ENCODE peak calls at places on chromosomes 6 and 20, in four cellular contexts. C is body of pancreas, T is erythroblast, F is right lobe of liver. O is an unnamed sample.

GRCh38 chr6:74953708-74954107 is 252.1 kb downstream of the COL12A1 start:
- DNase-seq in C (no peak), T (no peak), F (no peak), O (no peak)

GRCh38 chr6:79525272-79526100 is 11.7 kb downstream of the LCA5 start:
- DNase-seq in C (peak), T (no peak), F (no peak), O (no peak)

GRCh38 chr6:5398530-5398929 is 137.2 kb downstream of the FARS2 start:
- DNase-seq in C (no peak), T (peak), F (no peak), O (no peak)

GRCh38 chr20:17281478-17281877 is 54.6 kb downstream of the PCSK2 start:
- DNase-seq in C (peak), T (peak), F (no peak), O (no peak)

GRCh38 chr6:68533339-68533795 is 101.7 kb upstream of the ADGRB3 start:
- DNase-seq in C (no peak), T (no peak), F (peak), O (no peak)

GRCh38 chr20:6533828-6534388 is 233.6 kb upstream of the BMP2 start:
- DNase-seq in C (no peak), T (no peak), F (no peak), O (no peak)

GRCh38 chr6:99151634-99152344 is 197.7 kb downstream of the FAXC start:
- DNase-seq in C (peak), T (peak), F (no peak), O (no peak)

GRCh38 chr6:125738276-125738675 is 11.2 kb upstream of the HEY2 start:
- DNase-seq in C (no peak), T (peak), F (no peak), O (no peak)

GRCh38 chr20:63744574-63745423 is 5.2 kb downstream of the SLC2A4RG start:
- DNase-seq in C (no peak), T (no peak), F (peak), O (no peak)

GRCh38 chr6:13463327-13463717 is 24.1 kb downstream of the GFOD1 start:
- DNase-seq in C (no peak), T (no peak), F (no peak), O (no peak)

GRCh38 chr6:155424201-155424600 is 31.4 kb downstream of the NOX3 start:
- DNase-seq in C (no peak), T (no peak), F (no peak), O (no peak)

GRCh38 chr20:34175072-34175471 is 63.0 kb upstream of the EIF2S2 start:
- DNase-seq in C (no peak), T (no peak), F (no peak), O (no peak)

GRCh38 chr6:36625161-36625919 is 31.2 kb downstream of the SRSF3 start:
- DNase-seq in C (peak), T (no peak), F (peak), O (peak)

GRCh38 chr6:118680452-118681095 is 29.2 kb upstream of the CEP85L start:
- DNase-seq in C (no peak), T (no peak), F (no peak), O (no peak)

GRCh38 chr6:158309814-158310213 is 2.5 kb upstream of the TULP4 start:
- DNase-seq in C (no peak), T (no peak), F (no peak), O (no peak)

GRCh38 chr6:158488065-158488464 is 71.8 kb upstream of the TMEM181 start:
- DNase-seq in C (no peak), T (no peak), F (no peak), O (no peak)

GRCh38 chr20:41222703-41223102 is 85.4 kb downstream of the PLCG1 start:
- DNase-seq in C (no peak), T (no peak), F (no peak), O (no peak)

GRCh38 chr6:12160350-12160749 is 129.8 kb upstream of the EDN1 start:
- DNase-seq in C (no peak), T (no peak), F (no peak), O (peak)

GRCh38 chr6:45743028-45743615 is 272.5 kb downstream of the CLIC5 start:
- DNase-seq in C (no peak), T (no peak), F (no peak), O (no peak)

GRCh38 chr6:139037490-139037889 is 8.9 kb downstream of the ABRACL start:
- DNase-seq in C (no peak), T (no peak), F (no peak), O (no peak)

GRCh38 chr6:66128676-66129075 is 421.6 kb upstream of the EYS start:
- DNase-seq in C (no peak), T (no peak), F (no peak), O (no peak)

GRCh38 chr20:25006431-25007167 is 14.0 kb upstream of the APMAP start:
- DNase-seq in C (no peak), T (no peak), F (no peak), O (peak)

GRCh38 chr6:157996918-157997702 is 15.4 kb downstream of the SYNJ2 start:
- DNase-seq in C (no peak), T (no peak), F (no peak), O (no peak)

GRCh38 chr6:9717568-9717967 is 697.3 kb downstream of the TFAP2A start:
- DNase-seq in C (no peak), T (no peak), F (no peak), O (no peak)

GRCh38 chr6:106069478-106069877 is 16.7 kb upstream of the PRDM1 start:
- DNase-seq in C (peak), T (no peak), F (no peak), O (no peak)

GRCh38 chr6:150175611-150176151 is 32.8 kb downstream of the PPP1R14C start:
- DNase-seq in C (no peak), T (no peak), F (no peak), O (no peak)

GRCh38 chr20:62875419-62876355 is 14.1 kb upstream of the TCFL5 start:
- DNase-seq in C (peak), T (peak), F (no peak), O (peak)

GRCh38 chr6:23533954-23534725 is 591.9 kb upstream of the NRSN1 start:
- DNase-seq in C (no peak), T (no peak), F (no peak), O (no peak)

GRCh38 chr20:61437280-61438206 is 185.5 kb downstream of the CDH4 start:
- DNase-seq in C (no peak), T (no peak), F (no peak), O (no peak)

GRCh38 chr20:60249436-60249835 is 291.2 kb downstream of the CDH26 start:
- DNase-seq in C (no peak), T (no peak), F (no peak), O (no peak)

GRCh38 chr6:131840441-131840840 is 32.6 kb downstream of the ENPP1 start:
- DNase-seq in C (no peak), T (no peak), F (no peak), O (no peak)

GRCh38 chr20:3808141-3808479 is 12.0 kb downstream of the CDC25B start:
- DNase-seq in C (peak), T (no peak), F (peak), O (peak)
- TF ChIP-seq POLR2A in C (peak), T (no peak), F (peak), O (peak)

GRCh38 chr6:40735126-40735920 is 148.2 kb upstream of the LRFN2 start:
- DNase-seq in C (no peak), T (no peak), F (no peak), O (no peak)

GRCh38 chr6:40732878-40733277 is 145.7 kb upstream of the LRFN2 start:
- DNase-seq in C (no peak), T (no peak), F (no peak), O (no peak)

GRCh38 chr6:40733290-40733689 is 146.1 kb upstream of the LRFN2 start:
- DNase-seq in C (no peak), T (no peak), F (no peak), O (no peak)

GRCh38 chr6:40734607-40735006 is 147.4 kb upstream of the LRFN2 start:
- DNase-seq in C (no peak), T (no peak), F (no peak), O (no peak)

GRCh38 chr6:40733770-40734396 is 146.7 kb upstream of the LRFN2 start:
- DNase-seq in C (no peak), T (no peak), F (no peak), O (no peak)
- TF ChIP-seq POLR2A in C (no peak), T (no peak), F (no peak), O (no peak)

GRCh38 chr20:56358600-56359211 is at the start of gene FAM210B:
- DNase-seq in C (peak), T (peak), F (peak), O (peak)
- TF ChIP-seq POLR2A in C (no peak), T (peak), F (peak), O (no peak)

GRCh38 chr20:23636908-23637281 is 860 bp downstream of the CST3 start:
- DNase-seq in C (no peak), T (no peak), F (no peak), O (no peak)

GRCh38 chr20:23636182-23636907 is 1.4 kb downstream of the CST3 start:
- DNase-seq in C (no peak), T (no peak), F (peak), O (no peak)

GRCh38 chr20:23638309-23638708 is 554 bp upstream of the CST3 start:
- DNase-seq in C (no peak), T (no peak), F (no peak), O (no peak)

GRCh38 chr20:23639490-23639958 is 1.8 kb upstream of the CST3 start:
- DNase-seq in C (no peak), T (no peak), F (no peak), O (no peak)

GRCh38 chr20:23637282-23638221 is at the start of gene CST3:
- DNase-seq in C (peak), T (peak), F (peak), O (peak)
- TF ChIP-seq POLR2A in C (peak), T (peak), F (peak), O (peak)

DNA sequence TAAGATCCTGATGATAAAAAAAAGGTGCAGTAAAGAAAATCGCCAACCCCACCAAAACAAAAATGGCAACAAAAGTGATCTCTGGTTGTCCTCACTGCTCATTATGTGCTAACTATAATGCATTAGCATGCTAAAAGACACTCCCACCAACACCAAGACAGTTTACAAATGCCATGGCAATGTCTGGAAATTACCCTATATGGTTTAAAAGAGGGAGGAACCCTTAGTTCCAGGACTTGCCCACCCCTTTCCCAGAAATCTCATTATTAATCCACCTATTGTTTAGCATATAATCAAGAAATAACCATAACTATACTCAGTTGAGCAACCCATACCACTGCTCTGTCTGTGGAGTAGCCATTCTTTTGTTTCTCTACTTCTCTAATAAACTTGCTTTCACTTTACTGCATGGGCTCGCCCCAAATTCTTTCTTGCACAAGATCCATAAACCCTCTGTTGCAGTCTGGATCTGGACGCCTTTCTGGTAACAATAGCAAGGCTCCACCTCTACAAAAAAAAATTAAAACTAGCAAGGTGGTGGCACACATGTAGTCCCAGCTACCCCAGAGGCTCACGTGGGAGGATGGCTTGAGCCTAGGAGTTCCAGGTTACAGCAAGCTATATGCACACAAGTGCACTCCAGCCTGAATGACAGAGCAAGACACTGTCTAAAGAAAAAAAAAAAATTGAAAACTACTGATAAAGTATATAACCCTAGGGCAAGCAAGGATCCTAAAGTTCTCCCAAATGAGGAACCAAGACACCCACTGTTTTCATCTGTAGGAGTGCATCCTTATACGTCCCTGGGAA is 278.8 kb upstream of the JARID2 start:
- DNase-seq in C (no peak), T (peak), F (no peak), O (no peak)
- TF ChIP-seq POLR2A in C (no peak), T (no peak), F (no peak), O (no peak)

GRCh38 chr6:20404641-20405032 is 3.0 kb downstream of the E2F3 start:
- DNase-seq in C (peak), T (peak), F (no peak), O (no peak)

GRCh38 chr6:20402181-20403079 is 751 bp downstream of the E2F3 start:
- DNase-seq in C (peak), T (peak), F (peak), O (peak)

GRCh38 chr6:20403080-20403765 is 1.5 kb downstream of the E2F3 start:
- DNase-seq in C (peak), T (peak), F (peak), O (peak)

GRCh38 chr6:20401403-20402180 is at the start of gene E2F3:
- DNase-seq in C (peak), T (peak), F (peak), O (peak)

GRCh38 chr6:20403766-20404640 is 2.3 kb downstream of the E2F3 start:
- DNase-seq in C (no peak), T (peak), F (no peak), O (no peak)
- TF ChIP-seq POLR2A in C (no peak), T (peak), F (no peak), O (no peak)

O was measured in sigmoid colon.